ENCODE peak calls at places on chromosomes 12 and 14, in eight cellular contexts. V is PC-3, J is GM23248, U is hepatocyte, L is OCI-LY7, C is MM.1S, P is HCT116, O is SK-N-SH. N is an unnamed sample.

GRCh38 chr12:57006809-57007475 is 596 bp upstream of the ZBTB39 start:
- DNase-seq in C (no peak), J (no peak), U (no peak), V (no peak), L (no peak), O (no peak), P (no peak), N (no peak)

GRCh38 chr12:56007892-56008471 is 10.9 kb downstream of the SUOX start:
- DNase-seq in V (peak; percentile 10), C (no peak), U (no peak), J (peak; percentile 47), P (no peak), O (no peak), L (no peak), N (no peak)

GRCh38 chr14:81220488-81220766 is 332 bp downstream of the GTF2A1 start:
- DNase-seq in L (no peak), V (no peak), U (no peak), P (no peak), C (no peak), O (no peak), J (no peak), N (no peak)

GRCh38 chr14:68785817-68786490 is 6.9 kb downstream of the ZFP36L1 start:
- DNase-seq in L (no peak), U (peak; percentile 71), P (no peak), C (no peak), J (peak; percentile 76), O (no peak), V (peak; percentile 18), N (peak; percentile 24)

GRCh38 chr12:24596768-24597388 is 352.0 kb downstream of the BCAT1 start:
- DNase-seq in C (peak; percentile 28), L (peak; percentile 28), J (peak; percentile 46), V (peak; percentile 33), U (peak; percentile 26), P (no peak), O (peak; percentile 59), N (peak; percentile 74)

GRCh38 chr14:77139540-77140342 is 1.9 kb downstream of the ZDHHC22 start:
- DNase-seq in C (no peak), L (peak; percentile 43), J (peak; percentile 53), O (peak; percentile 90), U (peak; percentile 64), V (peak; percentile 52), P (peak; percentile 27), N (peak; percentile 95)

GRCh38 chr12:17459214-17459613 is 630.8 kb downstream of the RERGL start:
- DNase-seq in P (no peak), V (peak; percentile 63), U (no peak), L (no peak), O (no peak), J (no peak), C (no peak), N (no peak)

GRCh38 chr12:131853832-131854797 is 25.9 kb downstream of the MMP17 start:
- DNase-seq in U (no peak), J (no peak), P (no peak), L (no peak), O (no peak), C (no peak), V (peak; percentile 39), N (no peak)

GRCh38 chr14:35855886-35856481 is 29.8 kb downstream of the BRMS1L start:
- DNase-seq in L (peak; percentile 93), J (no peak), P (no peak), V (no peak), C (peak; percentile 82), U (no peak), O (peak; percentile 47), N (no peak)

GRCh38 chr14:73189651-73190050 is 47.7 kb upstream of the PAPLN start:
- DNase-seq in C (no peak), V (no peak), U (no peak), L (no peak), P (no peak), O (no peak), J (no peak), N (no peak)

GRCh38 chr14:73191441-73191840 is 45.9 kb upstream of the PAPLN start:
- DNase-seq in P (no peak), C (no peak), U (no peak), V (no peak), L (no peak), O (no peak), J (no peak), N (no peak)

GRCh38 chr14:73188501-73188903 is 48.8 kb upstream of the PAPLN start:
- DNase-seq in C (no peak), J (peak; percentile 69), O (no peak), V (peak; percentile 74), P (no peak), U (no peak), L (no peak), N (no peak)
- TF ChIP-seq EZH2phosphoT487 in C (no peak), J (no peak), O (no peak), V (no peak), P (no peak), U (no peak), L (no peak), N (no peak)

GRCh38 chr12:968561-968960 is 19.1 kb upstream of the RAD52 start:
- DNase-seq in P (no peak), O (no peak), V (no peak), J (no peak), U (no peak), C (no peak), L (no peak), N (no peak)

GRCh38 chr12:971991-972390 is 19.0 kb upstream of the ERC1 start:
- DNase-seq in V (no peak), P (no peak), C (no peak), J (no peak), L (no peak), U (no peak), O (no peak), N (no peak)

GRCh38 chr12:966715-967114 is 17.2 kb upstream of the RAD52 start:
- DNase-seq in P (no peak), V (no peak), L (no peak), J (no peak), O (no peak), U (no peak), C (no peak), N (no peak)

GRCh38 chr12:969821-970220 is 20.3 kb upstream of the RAD52 start:
- DNase-seq in C (no peak), U (no peak), O (no peak), L (no peak), J (no peak), P (no peak), V (no peak), N (no peak)

GRCh38 chr12:967641-968040 is 18.1 kb upstream of the RAD52 start:
- DNase-seq in O (no peak), C (no peak), P (no peak), U (no peak), L (no peak), V (no peak), J (no peak), N (no peak)
- TF ChIP-seq EZH2phosphoT487 in O (no peak), C (no peak), P (no peak), U (no peak), L (no peak), V (no peak), J (no peak), N (no peak)

DNA sequence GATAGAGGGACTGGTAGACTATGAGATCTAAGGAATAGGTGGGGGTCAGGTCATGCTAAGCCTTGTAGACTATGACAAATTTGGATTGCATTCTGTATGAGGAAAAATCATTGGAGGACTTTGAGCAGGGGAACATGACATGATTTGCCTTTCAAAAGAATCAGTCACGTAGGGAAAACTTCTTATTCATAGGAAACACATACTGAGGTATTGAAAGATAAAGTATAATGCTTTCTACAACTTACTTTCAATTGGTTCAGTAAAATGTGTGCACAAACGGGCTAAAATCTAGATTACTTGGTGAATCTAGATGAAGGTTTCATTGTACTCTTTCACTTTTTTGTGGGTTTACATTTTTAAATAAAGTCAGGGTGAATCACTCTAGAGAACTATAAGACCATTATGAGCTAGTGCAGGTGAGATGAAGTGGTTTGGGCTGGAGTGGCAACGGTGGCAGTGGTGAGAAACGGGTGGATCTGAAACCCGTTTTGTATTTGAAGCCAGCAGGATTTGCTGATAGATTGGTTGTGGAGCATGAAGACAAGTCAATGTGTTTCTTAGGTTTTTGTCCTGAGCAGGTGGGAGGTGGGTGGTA is 6.7 kb downstream of the BBS10 start:
- DNase-seq in U (no peak), O (no peak), C (no peak), L (no peak), J (peak; percentile 48), P (no peak), V (peak; percentile 41), N (no peak)
- TF ChIP-seq EZH2phosphoT487 in U (no peak), O (no peak), C (no peak), L (no peak), J (no peak), P (no peak), V (no peak), N (no peak)

DNA sequence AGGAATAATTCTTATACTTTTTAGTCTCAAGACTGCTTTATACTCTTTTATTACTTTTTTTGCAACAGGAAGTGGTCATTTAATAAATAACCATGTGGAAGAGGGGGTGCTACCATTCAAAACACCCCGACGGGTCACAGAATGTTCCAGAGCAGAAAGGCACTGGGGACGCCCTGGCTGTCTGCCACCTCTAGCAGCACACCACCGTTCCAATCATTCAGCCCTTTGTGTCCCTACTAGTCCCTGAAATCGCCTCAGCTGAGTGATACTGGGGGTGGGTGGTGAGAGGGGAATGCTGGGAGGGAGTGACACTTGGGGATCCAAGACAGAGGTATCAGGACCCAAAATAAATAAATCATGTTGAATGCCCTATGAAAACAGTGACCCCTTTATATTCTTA is 52.4 kb downstream of the MON2 start:
- DNase-seq in C (no peak), V (no peak), O (no peak), L (no peak), U (no peak), P (no peak), J (no peak), N (no peak)
- TF ChIP-seq EZH2phosphoT487 in C (no peak), V (no peak), O (no peak), L (no peak), U (no peak), P (no peak), J (no peak), N (no peak)